ENCODE peak calls at places on chromosomes 13 and 19, in eight cellular contexts. One of them, this sample, is unnamed. For H3K27me3, the result is how much of the 10 kb centered on the place peaks cover.

GRCh38 chr19:58356236-58356970 is 3.1 kb upstream of the A1BG start:
- DNase-seq in foreskin keratinocyte: peak
- DNase-seq in CD4-positive, alpha-beta T cell: peak
- DNase-seq in lower lobe of right lung: peak
- DNase-seq in AG04450: no peak
- DNase-seq in aorta: no peak
- DNase-seq in heart right ventricle: no peak
- DNase-seq in left ventricle myocardium inferior: no peak
- DNase-seq in this sample: no peak

GRCh38 chr19:28128341-28128740 is 1084.6 kb downstream of the UQCRFS1 start:
- DNase-seq in foreskin keratinocyte: no peak
- DNase-seq in CD4-positive, alpha-beta T cell: no peak
- DNase-seq in lower lobe of right lung: no peak
- DNase-seq in AG04450: no peak
- DNase-seq in aorta: no peak
- DNase-seq in heart right ventricle: no peak
- DNase-seq in left ventricle myocardium inferior: no peak
- DNase-seq in this sample: no peak

GRCh38 chr13:46160065-46160464 is 21.9 kb downstream of the LCP1 start:
- DNase-seq in foreskin keratinocyte: no peak
- DNase-seq in CD4-positive, alpha-beta T cell: no peak
- DNase-seq in lower lobe of right lung: no peak
- DNase-seq in AG04450: no peak
- DNase-seq in aorta: no peak
- DNase-seq in heart right ventricle: no peak
- DNase-seq in left ventricle myocardium inferior: no peak
- DNase-seq in this sample: no peak

GRCh38 chr19:54164369-54165068 is 5.0 kb upstream of the LENG1 start:
- DNase-seq in foreskin keratinocyte: no peak
- DNase-seq in CD4-positive, alpha-beta T cell: peak
- DNase-seq in lower lobe of right lung: peak
- DNase-seq in AG04450: no peak
- DNase-seq in aorta: no peak
- DNase-seq in heart right ventricle: peak
- DNase-seq in left ventricle myocardium inferior: no peak
- DNase-seq in this sample: peak

GRCh38 chr19:41734156-41734555 is 21.2 kb upstream of the CEACAM6 start:
- DNase-seq in foreskin keratinocyte: no peak
- DNase-seq in CD4-positive, alpha-beta T cell: no peak
- DNase-seq in lower lobe of right lung: no peak
- DNase-seq in AG04450: no peak
- DNase-seq in aorta: no peak
- DNase-seq in heart right ventricle: no peak
- DNase-seq in left ventricle myocardium inferior: no peak
- DNase-seq in this sample: no peak

GRCh38 chr19:33392341-33393285 is 19.1 kb downstream of the CEBPG start:
- DNase-seq in foreskin keratinocyte: no peak
- DNase-seq in CD4-positive, alpha-beta T cell: no peak
- DNase-seq in lower lobe of right lung: peak
- DNase-seq in AG04450: no peak
- DNase-seq in aorta: peak
- DNase-seq in heart right ventricle: no peak
- DNase-seq in left ventricle myocardium inferior: peak
- DNase-seq in this sample: no peak

GRCh38 chr19:53537523-53538377 is at the start of gene ZNF331:
- DNase-seq in foreskin keratinocyte: peak
- DNase-seq in CD4-positive, alpha-beta T cell: peak
- DNase-seq in lower lobe of right lung: peak
- DNase-seq in AG04450: no peak
- DNase-seq in aorta: peak
- DNase-seq in heart right ventricle: peak
- DNase-seq in left ventricle myocardium inferior: peak
- DNase-seq in this sample: peak

GRCh38 chr13:46168341-46168740 is 13.6 kb downstream of the LCP1 start:
- DNase-seq in foreskin keratinocyte: peak
- DNase-seq in CD4-positive, alpha-beta T cell: no peak
- DNase-seq in lower lobe of right lung: peak
- DNase-seq in AG04450: no peak
- DNase-seq in aorta: no peak
- DNase-seq in heart right ventricle: no peak
- DNase-seq in left ventricle myocardium inferior: no peak
- DNase-seq in this sample: no peak

GRCh38 chr13:99374169-99374991 is 67.2 kb upstream of the GPR183 start:
- DNase-seq in foreskin keratinocyte: no peak
- DNase-seq in CD4-positive, alpha-beta T cell: no peak
- DNase-seq in lower lobe of right lung: no peak
- DNase-seq in AG04450: no peak
- DNase-seq in aorta: no peak
- DNase-seq in heart right ventricle: no peak
- DNase-seq in left ventricle myocardium inferior: no peak
- DNase-seq in this sample: no peak

GRCh38 chr13:114179087-114179658 is at the start of gene CFAP97D2:
- DNase-seq in foreskin keratinocyte: no peak
- DNase-seq in CD4-positive, alpha-beta T cell: no peak
- DNase-seq in lower lobe of right lung: no peak
- DNase-seq in AG04450: no peak
- DNase-seq in aorta: no peak
- DNase-seq in heart right ventricle: no peak
- DNase-seq in left ventricle myocardium inferior: no peak
- DNase-seq in this sample: no peak

GRCh38 chr19:2250765-2251576 is 1.8 kb downstream of the AMH start:
- DNase-seq in foreskin keratinocyte: no peak
- DNase-seq in CD4-positive, alpha-beta T cell: no peak
- DNase-seq in lower lobe of right lung: no peak
- DNase-seq in AG04450: no peak
- DNase-seq in aorta: no peak
- DNase-seq in heart right ventricle: no peak
- DNase-seq in left ventricle myocardium inferior: no peak
- DNase-seq in this sample: no peak

GRCh38 chr13:39557285-39557955 is 45.6 kb downstream of the LHFPL6 start:
- DNase-seq in foreskin keratinocyte: no peak
- DNase-seq in CD4-positive, alpha-beta T cell: no peak
- DNase-seq in lower lobe of right lung: no peak
- DNase-seq in AG04450: no peak
- DNase-seq in aorta: no peak
- DNase-seq in heart right ventricle: no peak
- DNase-seq in left ventricle myocardium inferior: no peak
- DNase-seq in this sample: no peak

GRCh38 chr19:48393559-48394330 is at the start of gene GRIN2D:
- DNase-seq in foreskin keratinocyte: no peak
- DNase-seq in CD4-positive, alpha-beta T cell: no peak
- DNase-seq in lower lobe of right lung: no peak
- DNase-seq in AG04450: no peak
- DNase-seq in aorta: no peak
- DNase-seq in heart right ventricle: no peak
- DNase-seq in left ventricle myocardium inferior: no peak
- DNase-seq in this sample: no peak

GRCh38 chr19:6103217-6103644 is 7.1 kb downstream of the RFX2 start:
- DNase-seq in foreskin keratinocyte: peak
- DNase-seq in CD4-positive, alpha-beta T cell: no peak
- DNase-seq in lower lobe of right lung: peak
- DNase-seq in AG04450: peak
- DNase-seq in aorta: peak
- DNase-seq in heart right ventricle: peak
- DNase-seq in left ventricle myocardium inferior: peak
- DNase-seq in this sample: no peak

GRCh38 chr19:33133438-33134031 is 1.6 kb downstream of the WDR88 start:
- DNase-seq in foreskin keratinocyte: no peak
- DNase-seq in CD4-positive, alpha-beta T cell: no peak
- DNase-seq in lower lobe of right lung: no peak
- DNase-seq in AG04450: no peak
- DNase-seq in aorta: no peak
- DNase-seq in heart right ventricle: no peak
- DNase-seq in left ventricle myocardium inferior: no peak
- DNase-seq in this sample: no peak

GRCh38 chr13:86882835-86883234 is 788.3 kb upstream of the SLITRK5 start:
- DNase-seq in foreskin keratinocyte: no peak
- DNase-seq in CD4-positive, alpha-beta T cell: no peak
- DNase-seq in lower lobe of right lung: no peak
- DNase-seq in AG04450: no peak
- DNase-seq in aorta: no peak
- DNase-seq in heart right ventricle: peak
- DNase-seq in left ventricle myocardium inferior: no peak
- DNase-seq in this sample: no peak

GRCh38 chr19:17842663-17843313 is 5.0 kb downstream of the JAK3 start:
- DNase-seq in foreskin keratinocyte: no peak
- DNase-seq in CD4-positive, alpha-beta T cell: no peak
- DNase-seq in lower lobe of right lung: no peak
- DNase-seq in AG04450: no peak
- DNase-seq in aorta: no peak
- DNase-seq in heart right ventricle: no peak
- DNase-seq in left ventricle myocardium inferior: no peak
- DNase-seq in this sample: no peak

GRCh38 chr19:29515233-29515619 is 10.6 kb upstream of the VSTM2B start:
- DNase-seq in foreskin keratinocyte: no peak
- DNase-seq in CD4-positive, alpha-beta T cell: no peak
- DNase-seq in lower lobe of right lung: peak
- DNase-seq in AG04450: no peak
- DNase-seq in aorta: peak
- DNase-seq in heart right ventricle: no peak
- DNase-seq in left ventricle myocardium inferior: peak
- DNase-seq in this sample: no peak
- H3K27me3 ChIP-seq in foreskin keratinocyte: under half
- H3K27me3 ChIP-seq in CD4-positive, alpha-beta T cell: under half
- H3K27me3 ChIP-seq in lower lobe of right lung: under half
- H3K27me3 ChIP-seq in AG04450: under half
- H3K27me3 ChIP-seq in aorta: under half
- H3K27me3 ChIP-seq in heart right ventricle: under half
- H3K27me3 ChIP-seq in left ventricle myocardium inferior: half or more
- H3K27me3 ChIP-seq in this sample: under half

GRCh38 chr19:36142046-36142445 is 2.2 kb downstream of the CAPNS1 start:
- DNase-seq in foreskin keratinocyte: no peak
- DNase-seq in CD4-positive, alpha-beta T cell: no peak
- DNase-seq in lower lobe of right lung: no peak
- DNase-seq in AG04450: no peak
- DNase-seq in aorta: no peak
- DNase-seq in heart right ventricle: no peak
- DNase-seq in left ventricle myocardium inferior: peak
- DNase-seq in this sample: no peak
- H3K27ac ChIP-seq in foreskin keratinocyte: no peak
- H3K27ac ChIP-seq in CD4-positive, alpha-beta T cell: no peak
- H3K27ac ChIP-seq in lower lobe of right lung: no peak
- H3K27ac ChIP-seq in AG04450: no peak
- H3K27ac ChIP-seq in aorta: no peak
- H3K27ac ChIP-seq in heart right ventricle: peak
- H3K27ac ChIP-seq in left ventricle myocardium inferior: peak
- H3K27ac ChIP-seq in this sample: no peak

GRCh38 chr19:12836529-12836863 is 1.8 kb upstream of the MAST1 start:
- DNase-seq in foreskin keratinocyte: no peak
- DNase-seq in CD4-positive, alpha-beta T cell: no peak
- DNase-seq in lower lobe of right lung: no peak
- DNase-seq in AG04450: no peak
- DNase-seq in aorta: no peak
- DNase-seq in heart right ventricle: no peak
- DNase-seq in left ventricle myocardium inferior: no peak
- DNase-seq in this sample: no peak

GRCh38 chr19:12833747-12834417 is 497 bp downstream of the RTBDN start:
- DNase-seq in foreskin keratinocyte: no peak
- DNase-seq in CD4-positive, alpha-beta T cell: no peak
- DNase-seq in lower lobe of right lung: no peak
- DNase-seq in AG04450: no peak
- DNase-seq in aorta: no peak
- DNase-seq in heart right ventricle: no peak
- DNase-seq in left ventricle myocardium inferior: no peak
- DNase-seq in this sample: peak

GRCh38 chr19:12834976-12835757 is 788 bp upstream of the RTBDN start:
- DNase-seq in foreskin keratinocyte: no peak
- DNase-seq in CD4-positive, alpha-beta T cell: no peak
- DNase-seq in lower lobe of right lung: peak
- DNase-seq in AG04450: no peak
- DNase-seq in aorta: no peak
- DNase-seq in heart right ventricle: no peak
- DNase-seq in left ventricle myocardium inferior: no peak
- DNase-seq in this sample: peak

GRCh38 chr19:12834418-12834943 is at the start of gene RTBDN:
- DNase-seq in foreskin keratinocyte: no peak
- DNase-seq in CD4-positive, alpha-beta T cell: no peak
- DNase-seq in lower lobe of right lung: no peak
- DNase-seq in AG04450: no peak
- DNase-seq in aorta: no peak
- DNase-seq in heart right ventricle: no peak
- DNase-seq in left ventricle myocardium inferior: no peak
- DNase-seq in this sample: no peak

GRCh38 chr19:12833418-12833746 is 997 bp downstream of the RTBDN start:
- DNase-seq in foreskin keratinocyte: no peak
- DNase-seq in CD4-positive, alpha-beta T cell: no peak
- DNase-seq in lower lobe of right lung: no peak
- DNase-seq in AG04450: no peak
- DNase-seq in aorta: no peak
- DNase-seq in heart right ventricle: no peak
- DNase-seq in left ventricle myocardium inferior: no peak
- DNase-seq in this sample: no peak
- H3K27me3 ChIP-seq in foreskin keratinocyte: half or more
- H3K27me3 ChIP-seq in CD4-positive, alpha-beta T cell: half or more
- H3K27me3 ChIP-seq in lower lobe of right lung: half or more
- H3K27me3 ChIP-seq in AG04450: half or more
- H3K27me3 ChIP-seq in aorta: under half
- H3K27me3 ChIP-seq in heart right ventricle: half or more
- H3K27me3 ChIP-seq in left ventricle myocardium inferior: half or more
- H3K27me3 ChIP-seq in this sample: half or more

GRCh38 chr19:39937094-39937493 is 2.7 kb upstream of the FCGBP start:
- DNase-seq in foreskin keratinocyte: no peak
- DNase-seq in CD4-positive, alpha-beta T cell: no peak
- DNase-seq in lower lobe of right lung: no peak
- DNase-seq in AG04450: no peak
- DNase-seq in aorta: no peak
- DNase-seq in heart right ventricle: no peak
- DNase-seq in left ventricle myocardium inferior: no peak
- DNase-seq in this sample: peak

GRCh38 chr19:39935262-39935661 is 828 bp upstream of the FCGBP start:
- DNase-seq in foreskin keratinocyte: no peak
- DNase-seq in CD4-positive, alpha-beta T cell: no peak
- DNase-seq in lower lobe of right lung: no peak
- DNase-seq in AG04450: no peak
- DNase-seq in aorta: no peak
- DNase-seq in heart right ventricle: no peak
- DNase-seq in left ventricle myocardium inferior: no peak
- DNase-seq in this sample: no peak

GRCh38 chr19:39937792-39938191 is 3.4 kb upstream of the FCGBP start:
- DNase-seq in foreskin keratinocyte: no peak
- DNase-seq in CD4-positive, alpha-beta T cell: no peak
- DNase-seq in lower lobe of right lung: no peak
- DNase-seq in AG04450: no peak
- DNase-seq in aorta: no peak
- DNase-seq in heart right ventricle: no peak
- DNase-seq in left ventricle myocardium inferior: no peak
- DNase-seq in this sample: no peak

GRCh38 chr19:39936020-39936419 is 1.6 kb upstream of the FCGBP start:
- DNase-seq in foreskin keratinocyte: no peak
- DNase-seq in CD4-positive, alpha-beta T cell: no peak
- DNase-seq in lower lobe of right lung: no peak
- DNase-seq in AG04450: no peak
- DNase-seq in aorta: no peak
- DNase-seq in heart right ventricle: no peak
- DNase-seq in left ventricle myocardium inferior: no peak
- DNase-seq in this sample: peak

GRCh38 chr19:39936622-39937021 is 2.2 kb upstream of the FCGBP start:
- DNase-seq in foreskin keratinocyte: no peak
- DNase-seq in CD4-positive, alpha-beta T cell: no peak
- DNase-seq in lower lobe of right lung: no peak
- DNase-seq in AG04450: no peak
- DNase-seq in aorta: no peak
- DNase-seq in heart right ventricle: no peak
- DNase-seq in left ventricle myocardium inferior: no peak
- DNase-seq in this sample: no peak
- H3K27ac ChIP-seq in foreskin keratinocyte: no peak
- H3K27ac ChIP-seq in CD4-positive, alpha-beta T cell: no peak
- H3K27ac ChIP-seq in lower lobe of right lung: no peak
- H3K27ac ChIP-seq in AG04450: no peak
- H3K27ac ChIP-seq in aorta: no peak
- H3K27ac ChIP-seq in heart right ventricle: no peak
- H3K27ac ChIP-seq in left ventricle myocardium inferior: no peak
- H3K27ac ChIP-seq in this sample: peak

This sample was measured in colonic mucosa.